ENCODE peak calls at places on chromosomes 3 and 15, in seven cellular contexts. X is HCT116, N is K562, U is HepG2, W is GM12878, O is H1, I is SK-N-SH. D is an unnamed sample.

GRCh38 chr3:13145826-13146642 is 72.8 kb upstream of the IQSEC1 start:
- DNase-seq in I (no peak), N (no peak), O (no peak), X (no peak), W (no peak), U (no peak), D (no peak)

GRCh38 chr15:100515758-100516157 is 13.0 kb downstream of the CERS3 start:
- DNase-seq in I (no peak), X (no peak), O (no peak), W (no peak), N (no peak), U (no peak), D (no peak)

GRCh38 chr3:11201246-11202024 is 47.1 kb downstream of the HRH1 start:
- DNase-seq in O (no peak), W (no peak), U (peak; percentile 28), N (no peak), I (no peak), X (no peak), D (no peak)

GRCh38 chr15:95247068-95247984 is 1016.0 kb downstream of the MCTP2 start:
- DNase-seq in X (peak; percentile 92), W (no peak), N (peak; percentile 61), U (peak; percentile 4), I (no peak), O (no peak), D (peak; percentile 93)

GRCh38 chr3:185486371-185486770 is 12.5 kb downstream of the TMEM41A start:
- DNase-seq in N (no peak), W (no peak), I (no peak), U (no peak), O (no peak), X (no peak), D (no peak)

GRCh38 chr15:83971967-83972366 is 263.6 kb upstream of the GOLGA6L4 start:
- DNase-seq in X (no peak), I (no peak), U (no peak), O (no peak), W (no peak), N (no peak), D (no peak)

GRCh38 chr3:176767385-176767784 is 429.9 kb downstream of the TBL1XR1 start:
- DNase-seq in U (no peak), N (no peak), I (no peak), X (peak; percentile 55), O (no peak), W (no peak), D (peak; percentile 18)

GRCh38 chr3:168127466-168127865 is 31.7 kb upstream of the GOLIM4 start:
- DNase-seq in U (no peak), O (no peak), X (no peak), I (no peak), N (no peak), W (no peak), D (no peak)

GRCh38 chr15:42079401-42079908 is 14.9 kb downstream of the PLA2G4D start:
- DNase-seq in X (no peak), O (no peak), N (peak; percentile 40), U (no peak), I (no peak), W (no peak), D (no peak)

GRCh38 chr15:83904107-83904720 is 250.3 kb downstream of the ADAMTSL3 start:
- DNase-seq in I (no peak), W (no peak), N (no peak), O (no peak), U (no peak), X (no peak), D (no peak)

GRCh38 chr3:25789209-25789595 is 688 bp upstream of the OXSM start:
- DNase-seq in U (no peak), O (no peak), I (no peak), N (no peak), X (no peak), W (no peak), D (no peak)

GRCh38 chr15:60155661-60156060 is 151.6 kb downstream of the FOXB1 start:
- DNase-seq in N (no peak), X (no peak), O (no peak), U (no peak), W (no peak), I (no peak), D (no peak)

GRCh38 chr3:33915796-33916589 is 117.6 kb downstream of the PDCD6IP start:
- DNase-seq in W (no peak), U (peak; percentile 3), X (no peak), O (peak; percentile 5), I (peak; percentile 24), N (peak; percentile 83), D (peak; percentile 53)

GRCh38 chr15:44861917-44862316 is 94.6 kb upstream of the TERB2 start:
- DNase-seq in W (no peak), O (no peak), N (peak; percentile 41), I (no peak), X (no peak), U (no peak), D (no peak)

GRCh38 chr15:67224889-67225288 is 29.6 kb downstream of the AAGAB start:
- DNase-seq in O (no peak), W (no peak), X (no peak), N (no peak), I (no peak), U (no peak), D (no peak)

GRCh38 chr15:80967451-80967850 is 22.2 kb downstream of the MESD start:
- DNase-seq in U (peak; percentile 28), W (no peak), X (no peak), I (no peak), N (no peak), O (peak; percentile 54), D (peak; percentile 65)

GRCh38 chr3:56682458-56683121 is 475 bp downstream of the TASOR start:
- DNase-seq in I (peak; percentile 79), N (peak; percentile 77), X (no peak), O (peak; percentile 31), W (peak; percentile 48), U (peak; percentile 59), D (peak; percentile 13)

GRCh38 chr3:196193738-196194541 is 17.3 kb downstream of the ZDHHC19 start:
- DNase-seq in X (no peak), W (no peak), O (no peak), N (peak; percentile 71), I (peak; percentile 83), U (no peak), D (no peak)

GRCh38 chr3:100266531-100266930 is 5.7 kb downstream of the TBC1D23 start:
- DNase-seq in O (no peak), N (no peak), U (no peak), W (no peak), X (no peak), I (no peak), D (no peak)

GRCh38 chr3:106825962-106826605 is 551.2 kb upstream of the CCDC54 start:
- DNase-seq in U (no peak), W (no peak), N (no peak), I (no peak), O (no peak), X (no peak), D (no peak)

GRCh38 chr3:124791639-124792111 is 61.4 kb downstream of the UMPS start:
- DNase-seq in O (no peak), X (no peak), I (no peak), N (no peak), U (no peak), W (no peak), D (no peak)

GRCh38 chr15:91849749-91850161 is 3.8 kb upstream of the SLCO3A1 start:
- DNase-seq in U (peak; percentile 30), O (no peak), N (peak; percentile 18), W (no peak), I (peak; percentile 42), X (peak; percentile 35), D (peak; percentile 50)

GRCh38 chr3:61315874-61316273 is 64.6 kb upstream of the FHIT start:
- DNase-seq in W (no peak), I (no peak), U (peak; percentile 1), N (no peak), O (no peak), X (no peak), D (no peak)

GRCh38 chr3:143795849-143796248 is 52.4 kb downstream of the SLC9A9 start:
- DNase-seq in I (no peak), X (no peak), W (no peak), N (no peak), O (no peak), U (no peak), D (peak; percentile 45)

GRCh38 chr15:96267463-96267862 is 63.0 kb upstream of the NR2F2 start:
- DNase-seq in U (no peak), X (no peak), I (no peak), O (no peak), N (no peak), W (no peak), D (no peak)

GRCh38 chr3:71062920-71063767 is 520.4 kb downstream of the FOXP1 start:
- DNase-seq in O (no peak), N (peak; percentile 40), U (no peak), W (no peak), I (peak; percentile 9), X (no peak), D (no peak)

GRCh38 chr15:39885099-39885777 is 34.8 kb downstream of the GPR176 start:
- DNase-seq in I (no peak), U (no peak), O (no peak), W (no peak), X (no peak), N (no peak), D (no peak)

GRCh38 chr3:193805448-193805847 is 212.4 kb downstream of the OPA1 start:
- DNase-seq in N (peak; percentile 64), I (peak; percentile 47), X (peak; percentile 77), O (no peak), U (peak; percentile 63), W (no peak), D (peak; percentile 84)

GRCh38 chr15:99928429-99928981 is 195.3 kb upstream of the LYSMD4 start:
- DNase-seq in W (peak; percentile 45), X (peak; percentile 42), N (peak; percentile 64), U (no peak), I (peak; percentile 82), O (no peak), D (peak; percentile 82)

GRCh38 chr3:72665701-72666443 is 182.4 kb downstream of the SHQ1 start:
- DNase-seq in X (no peak), W (no peak), I (peak; percentile 82), U (no peak), O (no peak), N (peak; percentile 60), D (no peak)
- TF ChIP-seq JUND in X (no peak), W (no peak), I (no peak), U (no peak), O (no peak), N (no peak), D (no peak)

DNA sequence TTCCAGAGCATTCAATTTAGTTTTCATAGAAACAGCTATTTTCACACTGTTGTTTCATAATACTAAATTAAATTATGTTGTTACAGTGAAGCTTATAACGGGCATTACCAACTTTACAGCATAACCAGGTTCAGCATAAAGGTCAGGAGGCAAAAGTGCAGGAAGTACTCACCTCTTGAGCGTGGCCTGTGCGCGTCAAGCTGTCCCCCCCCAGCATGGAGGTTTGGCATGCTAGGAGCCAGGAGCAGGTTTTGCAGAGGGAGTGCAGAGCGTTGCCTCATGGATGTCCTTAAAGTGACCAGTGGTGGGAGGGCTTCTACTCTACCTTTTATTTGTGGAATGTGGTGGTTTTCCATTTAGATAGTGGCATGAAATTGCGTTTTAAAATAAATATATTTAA is 104.4 kb downstream of the EEFSEC start:
- DNase-seq in N (no peak), U (no peak), O (no peak), X (no peak), I (no peak), W (no peak), D (no peak)
- TF ChIP-seq JUND in N (no peak), U (no peak), O (no peak), X (no peak), I (no peak), W (no peak), D (no peak)

GRCh38 chr3:52204337-52205073 is 6.5 kb downstream of the ALAS1 start:
- DNase-seq in X (no peak), U (peak; percentile 47), W (no peak), O (no peak), I (no peak), N (no peak), D (no peak)
- TF ChIP-seq JUND in X (no peak), U (no peak), W (no peak), O (no peak), I (no peak), N (no peak), D (no peak)

GRCh38 chr15:52069559-52069958 is 43.0 kb downstream of the BCL2L10 start:
- DNase-seq in U (peak; percentile 57), O (no peak), I (no peak), N (no peak), X (no peak), W (no peak), D (no peak)
- TF ChIP-seq JUND in U (no peak), O (no peak), I (no peak), N (no peak), X (no peak), W (no peak), D (no peak)

D was measured in T47D.